ENCODE peak calls at places on chromosomes 13 and 19, in four cellular contexts. A is vagina, M is brain microvascular endothelial cell, S is psoas muscle. K is an unnamed sample.

GRCh38 chr13:106350208-106350607 is 185.3 kb downstream of the EFNB2 start:
- DNase-seq in M (no peak), A (no peak), S (no peak), K (no peak)

GRCh38 chr19:13906525-13906904 is 514 bp downstream of the CC2D1A start:
- DNase-seq in A (no peak), M (no peak), S (no peak), K (no peak)

GRCh38 chr19:14871619-14872230 is 14.2 kb downstream of the OR7A17 start:
- DNase-seq in S (no peak), M (no peak), A (no peak), K (no peak)

GRCh38 chr19:48925240-48925843 is 8.2 kb upstream of the DHDH start:
- DNase-seq in A (no peak), S (no peak), M (peak), K (no peak)

GRCh38 chr13:111328803-111329410 is 8.5 kb downstream of the TEX29 start:
- DNase-seq in S (no peak), M (no peak), A (peak), K (no peak)

GRCh38 chr13:23500858-23501257 is 67.4 kb upstream of the SACS start:
- DNase-seq in M (peak), S (no peak), A (no peak), K (no peak)

GRCh38 chr13:41709511-41709910 is 251.4 kb downstream of the VWA8 start:
- DNase-seq in S (no peak), M (no peak), A (no peak), K (no peak)

GRCh38 chr19:925912-926594 is at the start of gene ARID3A:
- DNase-seq in A (no peak), M (no peak), S (peak), K (no peak)

GRCh38 chr19:48319647-48320537 is 5.5 kb upstream of the EMP3 start:
- DNase-seq in M (peak), S (peak), A (no peak), K (peak)

GRCh38 chr13:29182216-29182615 is 362.1 kb downstream of the MTUS2 start:
- DNase-seq in A (no peak), M (no peak), S (no peak), K (no peak)

GRCh38 chr13:29382021-29382420 is 213.5 kb downstream of the SLC7A1 start:
- DNase-seq in A (peak), M (no peak), S (no peak), K (no peak)

GRCh38 chr19:33274663-33275558 is 27.4 kb downstream of the CEBPA start:
- DNase-seq in S (no peak), M (no peak), A (no peak), K (no peak)

GRCh38 chr13:42893346-42893745 is 98.7 kb downstream of the EPSTI1 start:
- DNase-seq in M (peak), S (no peak), A (no peak), K (no peak)

GRCh38 chr13:41426047-41426446 is 31.3 kb upstream of the RGCC start:
- DNase-seq in M (no peak), S (no peak), A (no peak), K (no peak)

GRCh38 chr19:33226550-33227241 is 1.0 kb upstream of the SLC7A10 start:
- DNase-seq in S (peak), M (no peak), A (no peak), K (no peak)

GRCh38 chr19:20928371-20928770 is 5.3 kb downstream of the ZNF85 start:
- DNase-seq in M (peak), S (no peak), A (no peak), K (no peak)

GRCh38 chr13:35927554-35927953 is 203.6 kb downstream of the DCLK1 start:
- DNase-seq in M (peak), A (no peak), S (no peak), K (no peak)

GRCh38 chr13:24491853-24492252 is 20.7 kb downstream of the PARP4 start:
- DNase-seq in S (no peak), A (no peak), M (peak), K (no peak)

GRCh38 chr19:56170261-56170660 is 5.5 kb upstream of the GALP start:
- DNase-seq in M (peak), S (no peak), A (no peak), K (no peak)

GRCh38 chr19:18021121-18021755 is 13.3 kb downstream of the ARRDC2 start:
- DNase-seq in S (peak), M (peak), A (peak), K (no peak)

GRCh38 chr13:72643339-72643989 is 84.0 kb downstream of the MZT1 start:
- DNase-seq in S (no peak), M (peak), A (no peak), K (no peak)

GRCh38 chr19:14054721-14055120 is 7.2 kb downstream of the PALM3 start:
- DNase-seq in M (no peak), S (no peak), A (no peak), K (no peak)

GRCh38 chr19:38665950-38666661 is 18.7 kb downstream of the ACTN4 start:
- DNase-seq in S (peak), M (no peak), A (no peak), K (peak)
- H3K4me3 ChIP-seq in S (peak), M (no peak), A (no peak), K (no peak)

DNA sequence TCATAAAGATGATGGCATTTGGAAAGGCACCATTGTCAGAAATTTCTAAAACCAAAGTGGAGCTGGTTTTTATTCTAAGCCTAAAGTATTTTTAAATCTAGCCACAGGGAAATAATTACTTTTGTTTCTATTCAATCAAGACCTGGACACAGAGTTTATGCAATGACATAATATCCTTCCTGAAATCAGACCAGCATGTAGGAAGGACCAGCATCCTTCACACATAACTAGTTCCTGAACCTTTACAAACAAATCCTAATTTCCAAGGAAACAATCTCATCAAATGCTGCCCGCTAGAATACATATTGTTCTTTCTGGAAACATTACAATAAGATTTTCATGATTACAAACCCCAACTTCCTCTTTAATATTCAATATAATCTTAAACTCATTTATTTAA is 1.5 kb downstream of the STARD13 start:
- DNase-seq in A (no peak), M (peak), S (no peak), K (no peak)
- H3K4me3 ChIP-seq in A (peak), M (peak), S (peak), K (peak)

GRCh38 chr19:4122480-4122879 is 1.4 kb downstream of the MAP2K2 start:
- DNase-seq in A (no peak), M (no peak), S (no peak), K (no peak)
- H3K4me3 ChIP-seq in A (peak), M (peak), S (peak), K (peak)

GRCh38 chr19:4829001-4829712 is 2.4 kb downstream of the TICAM1 start:
- DNase-seq in A (no peak), M (no peak), S (no peak), K (no peak)
- H3K4me3 ChIP-seq in A (no peak), M (no peak), S (peak), K (no peak)

DNA sequence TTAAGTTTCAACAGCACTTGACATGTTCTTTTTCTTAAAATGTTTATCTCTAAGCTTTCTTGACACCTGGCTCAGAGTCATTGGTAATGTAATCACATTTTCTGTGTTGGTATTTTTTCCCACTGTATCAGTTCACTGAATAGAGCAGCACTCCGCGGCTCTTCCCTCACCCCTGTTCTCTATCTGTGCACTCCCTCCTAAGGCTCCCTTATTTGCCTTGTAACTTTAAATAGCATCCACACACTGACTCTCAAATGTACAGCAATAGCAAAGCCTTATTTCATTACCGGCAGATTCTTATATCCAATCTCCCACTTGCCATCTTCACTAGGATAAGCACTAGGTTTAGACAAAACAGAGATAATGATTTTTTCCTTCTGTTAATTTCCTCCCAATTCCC is 935.5 kb upstream of the SLC10A2 start:
- DNase-seq in A (no peak), S (no peak), M (no peak), K (no peak)
- H3K4me3 ChIP-seq in A (no peak), S (no peak), M (no peak), K (no peak)

DNA sequence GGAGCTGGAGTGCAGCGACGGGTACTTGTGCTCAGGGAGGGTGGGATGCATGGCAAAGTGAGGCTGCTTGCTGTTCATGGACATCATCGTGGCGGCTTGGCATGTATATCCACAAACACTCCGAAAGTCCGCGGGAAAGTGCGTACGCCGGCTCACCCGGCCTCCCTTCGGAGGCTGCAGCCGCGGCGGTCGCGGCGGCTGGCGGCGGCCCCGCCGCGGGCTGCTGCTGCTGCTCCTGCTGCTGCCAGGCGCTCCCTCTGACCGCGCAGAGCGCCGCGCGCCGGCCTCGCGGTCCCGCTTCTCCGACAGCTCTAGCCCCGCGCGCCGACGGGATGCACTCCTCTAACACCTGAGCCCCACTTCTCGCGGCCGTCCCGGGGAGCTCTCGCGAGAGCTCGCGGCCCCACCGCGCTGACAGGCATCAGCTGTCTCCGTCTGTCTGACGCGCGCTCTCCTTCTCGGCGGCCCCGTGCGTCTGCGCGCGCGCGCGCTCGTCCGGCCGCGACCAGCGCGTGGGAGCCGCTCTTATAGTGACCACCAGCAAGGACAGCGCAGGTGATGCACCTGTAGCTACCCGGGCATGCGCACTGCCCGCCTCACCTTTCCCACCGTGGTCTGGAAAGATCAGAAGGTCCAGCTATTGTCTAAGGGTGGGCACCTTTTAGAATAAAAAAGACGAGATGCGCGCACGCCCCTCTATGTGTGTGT is at the start of gene POU4F1:
- DNase-seq in M (no peak), S (peak), A (no peak), K (no peak)
- H3K4me3 ChIP-seq in M (peak), S (peak), A (peak), K (peak)

GRCh38 chr13:75764251-75764650 is 128.1 kb downstream of the LMO7 start:
- DNase-seq in M (no peak), A (no peak), S (no peak), K (no peak)
- H3K4me3 ChIP-seq in M (no peak), A (no peak), S (peak), K (no peak)

DNA sequence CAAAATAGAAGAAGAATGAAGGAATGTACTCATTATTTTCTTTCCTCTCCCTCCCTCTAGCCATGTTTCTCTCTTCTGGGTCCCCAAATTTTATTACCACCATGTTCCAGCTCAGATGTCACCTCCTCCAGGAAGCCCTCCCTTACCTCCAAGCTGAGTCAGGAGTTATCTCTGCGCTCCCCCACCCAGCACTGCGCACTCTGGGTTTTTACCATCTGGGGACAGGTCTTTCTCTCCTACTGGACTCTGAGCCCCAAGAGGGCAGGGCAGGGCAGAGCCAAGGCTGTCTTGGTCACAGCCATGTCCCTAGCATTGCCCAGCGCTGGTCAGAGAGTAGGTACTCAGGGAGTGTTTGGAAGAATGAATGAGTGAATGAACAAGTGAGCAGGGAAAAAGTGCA is 2.9 kb downstream of the GNG8 start:
- DNase-seq in S (no peak), M (no peak), A (no peak), K (no peak)
- H3K4me3 ChIP-seq in S (no peak), M (no peak), A (peak), K (no peak)

GRCh38 chr13:113491418-113491883 is 940 bp upstream of the DCUN1D2 start:
- DNase-seq in S (peak), M (no peak), A (no peak), K (peak)
- H3K4me3 ChIP-seq in S (peak), M (peak), A (peak), K (peak)

DNA sequence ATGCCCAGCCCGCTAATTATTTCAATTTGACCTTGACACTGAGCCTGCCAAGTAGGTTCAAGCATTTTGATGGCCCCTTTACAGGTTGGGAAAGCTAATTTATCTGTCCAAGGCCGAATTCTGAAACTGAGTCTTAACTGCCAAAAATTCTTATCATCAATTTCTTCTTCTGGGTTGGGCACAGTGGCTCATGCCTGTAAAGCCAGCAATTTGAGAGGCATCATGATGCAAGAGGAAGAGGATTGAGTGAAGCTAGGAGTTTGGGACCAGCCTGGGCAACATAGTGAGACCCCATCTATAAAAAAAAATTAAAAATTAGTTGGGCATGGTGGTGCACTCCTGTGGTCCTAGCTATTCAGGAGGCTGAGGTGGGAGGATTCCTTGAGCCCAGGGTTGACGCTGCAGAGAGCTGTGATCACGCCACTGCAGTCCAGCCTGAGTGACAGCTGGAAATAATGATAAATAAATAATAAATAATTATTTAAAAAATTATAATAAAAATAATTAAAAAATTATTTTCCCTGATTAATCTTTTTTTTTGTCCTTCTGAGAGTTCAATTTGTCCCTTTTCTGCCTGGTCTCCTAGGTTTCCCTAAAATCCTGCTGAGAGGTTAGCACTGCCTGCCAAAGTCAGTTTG is 1.3 kb upstream of the LDLR start:
- DNase-seq in S (no peak), A (no peak), M (no peak), K (no peak)
- H3K4me3 ChIP-seq in S (no peak), A (no peak), M (no peak), K (no peak)

K was measured in ovary.